ENCODE peak calls at places on chromosome 1, in nine cellular contexts. Y is Calu3; R is stomach; K is SW 1271; X is T-helper 2 cell; H is activated CD4-positive, alpha-beta T cell treated with anti-CD3 and anti-CD28 coated beads for 36 hours; G is H9; I is SHP77; T is amniotic stem cell. J is an unnamed sample.

GRCh38 chr1:208203848-208204609 is 40.2 kb downstream of the PLXNA2 start:
- DNase-seq in K (no peak), R (no peak), Y (no peak), H (no peak), I (no peak), G (no peak), X (no peak), T (no peak), J (no peak)

GRCh38 chr1:48025076-48025475 is 27.9 kb upstream of the TRABD2B start:
- DNase-seq in Y (no peak), I (no peak), G (no peak), K (no peak), R (no peak), T (no peak), H (no peak), X (no peak), J (no peak)

GRCh38 chr1:53295746-53296722 is 31.8 kb downstream of the LRP8 start:
- DNase-seq in G (no peak), T (no peak), R (no peak), Y (no peak), H (no peak), X (no peak), I (no peak), K (no peak), J (no peak)

GRCh38 chr1:111904478-111905218 is 84.8 kb downstream of the KCND3 start:
- DNase-seq in K (no peak), Y (no peak), T (no peak), R (no peak), G (peak), X (no peak), H (peak), I (peak), J (no peak)

GRCh38 chr1:13965770-13966398 is 265.9 kb downstream of the PRDM2 start:
- DNase-seq in Y (peak), R (peak), K (peak), T (peak), X (no peak), G (peak), I (peak), H (peak), J (peak)

GRCh38 chr1:183806086-183806485 is 1.2 kb downstream of the RGL1 start:
- DNase-seq in K (no peak), X (no peak), T (no peak), Y (no peak), I (no peak), R (no peak), G (no peak), H (no peak), J (no peak)

GRCh38 chr1:63968663-63969460 is 195.0 kb downstream of the ROR1 start:
- DNase-seq in G (no peak), X (no peak), H (no peak), K (no peak), I (no peak), T (no peak), Y (no peak), R (peak), J (no peak)

GRCh38 chr1:36351222-36351977 is 28.0 kb upstream of the EVA1B start:
- DNase-seq in R (no peak), X (no peak), Y (peak), G (no peak), K (peak), H (peak), I (no peak), T (peak), J (peak)

GRCh38 chr1:68600049-68600661 is 103.3 kb upstream of the DEPDC1 start:
- DNase-seq in T (no peak), G (peak), R (no peak), H (peak), Y (peak), X (no peak), I (no peak), K (peak), J (no peak)

GRCh38 chr1:230982698-230983097 is 3.8 kb downstream of the ARV1 start:
- DNase-seq in G (no peak), I (no peak), T (no peak), Y (no peak), X (no peak), R (no peak), H (no peak), K (no peak), J (no peak)

GRCh38 chr1:45569962-45570581 is 13.8 kb upstream of the NASP start:
- DNase-seq in T (peak), X (peak), K (peak), Y (peak), I (peak), R (peak), G (peak), H (peak), J (no peak)

GRCh38 chr1:219465247-219466093 is 147.4 kb downstream of the ZC3H11B start:
- DNase-seq in G (no peak), K (no peak), H (peak), R (no peak), X (no peak), T (no peak), Y (no peak), I (no peak), J (no peak)

GRCh38 chr1:98661544-98662353 is at the start of gene SNX7:
- DNase-seq in I (no peak), R (peak), G (peak), K (peak), H (peak), X (no peak), Y (peak), T (peak), J (peak)

GRCh38 chr1:19325368-19325957 is 13.3 kb downstream of the SLC66A1 start:
- DNase-seq in K (no peak), Y (no peak), T (no peak), R (no peak), H (no peak), G (peak), I (no peak), X (no peak), J (no peak)

GRCh38 chr1:85314726-85315125 is 38.3 kb upstream of the BCL10 start:
- DNase-seq in R (no peak), K (no peak), G (no peak), X (no peak), I (no peak), Y (no peak), T (no peak), H (no peak), J (no peak)

GRCh38 chr1:80318108-80318507 is 1311.6 kb upstream of the ADGRL4 start:
- DNase-seq in T (no peak), R (no peak), H (no peak), K (no peak), Y (no peak), X (no peak), G (no peak), I (peak), J (no peak)

GRCh38 chr1:159556931-159557369 is 21.1 kb upstream of the OR10J5 start:
- DNase-seq in K (no peak), Y (peak), R (no peak), I (no peak), H (no peak), G (no peak), T (no peak), X (no peak), J (no peak)

GRCh38 chr1:84299536-84300260 is 1.8 kb upstream of the SAMD13 start:
- DNase-seq in T (no peak), G (no peak), K (no peak), H (no peak), R (no peak), X (no peak), Y (no peak), I (no peak), J (no peak)

GRCh38 chr1:226436472-226436854 is 28.6 kb upstream of the PARP1 start:
- DNase-seq in T (no peak), R (no peak), X (no peak), K (no peak), I (no peak), G (no peak), H (no peak), Y (no peak), J (no peak)

GRCh38 chr1:214989341-214989740 is 93.2 kb upstream of the KCNK2 start:
- DNase-seq in G (no peak), H (no peak), I (no peak), R (no peak), K (peak), Y (no peak), T (peak), X (no peak), J (no peak)

GRCh38 chr1:235624751-235625192 is 24.8 kb downstream of the GNG4 start:
- DNase-seq in G (no peak), K (no peak), H (no peak), I (no peak), R (no peak), Y (no peak), T (no peak), X (no peak), J (no peak)

GRCh38 chr1:236754525-236755210 is 40.4 kb upstream of the MTR start:
- DNase-seq in Y (no peak), R (no peak), H (no peak), T (no peak), K (no peak), G (no peak), X (no peak), I (no peak), J (no peak)

GRCh38 chr1:110155878-110156522 is 5.7 kb downstream of the SLC6A17 start:
- DNase-seq in R (peak), I (no peak), K (no peak), H (peak), T (peak), Y (peak), G (peak), X (no peak), J (peak)

GRCh38 chr1:160834945-160835565 is 27.6 kb downstream of the CD244 start:
- DNase-seq in H (peak), I (peak), R (no peak), T (no peak), Y (peak), G (no peak), K (no peak), X (no peak), J (peak)